ENCODE peak calls at places on chromosomes 11 and 22, in nine cellular contexts. V is spleen; G is anterior cingulate cortex; F is NAMALWA; M is GM19239; J is frontal cortex; B is activated CD4-positive, alpha-beta T cell treated with anti-CD3 and anti-CD28 coated beads for 24 hours; L is COR-L47; W is NCI-H2171. U is an unnamed sample.

GRCh38 chr11:30488304-30488998 is 97.7 kb downstream of the MPPED2 start:
- DNase-seq in J (no peak), G (no peak), M (no peak), B (no peak), L (peak; percentile 34), V (no peak), W (peak; percentile 87), F (no peak), U (no peak)

GRCh38 chr11:3231851-3232744 is at the start of gene MRGPRE:
- DNase-seq in L (no peak), V (peak; percentile 73), J (peak; percentile 8), F (no peak), M (no peak), W (peak; percentile 51), G (no peak), B (no peak), U (no peak)

GRCh38 chr11:15534266-15534665 is 419.5 kb downstream of the INSC start:
- DNase-seq in F (no peak), W (no peak), M (no peak), L (no peak), G (no peak), B (no peak), J (no peak), V (no peak), U (no peak)

GRCh38 chr11:19595840-19596751 is 116.5 kb upstream of the NAV2 start:
- DNase-seq in G (no peak), V (no peak), W (no peak), L (no peak), M (no peak), F (no peak), J (no peak), B (no peak), U (no peak)

GRCh38 chr22:35959121-35959800 is 69.4 kb downstream of the RBFOX2 start:
- DNase-seq in M (no peak), L (peak; percentile 67), W (no peak), J (no peak), G (no peak), B (no peak), V (no peak), F (no peak), U (no peak)

GRCh38 chr11:133815636-133816035 is 29.7 kb downstream of the SPATA19 start:
- DNase-seq in L (no peak), M (no peak), F (peak; percentile 15), B (no peak), V (no peak), W (no peak), G (no peak), J (no peak), U (no peak)

GRCh38 chr11:72336163-72336562 is 92.2 kb upstream of the PHOX2A start:
- DNase-seq in L (no peak), W (no peak), G (no peak), M (no peak), V (no peak), F (no peak), B (no peak), J (no peak), U (no peak)

GRCh38 chr22:21791635-21792625 is 56.3 kb upstream of the YPEL1 start:
- DNase-seq in G (no peak), V (no peak), F (no peak), B (peak; percentile 41), M (no peak), J (no peak), L (no peak), W (no peak), U (no peak)

U was measured in OCI-LY7.